ENCODE peak calls at places on chromosomes 12 and 14, in four cellular contexts. J is HepG2, O is GM12878, G is K562. M is an unnamed sample.

GRCh38 chr14:70654609-70655008 is 12.9 kb downstream of the TTC9 start:
- DNase-seq in J (no peak), O (peak), G (no peak), M (no peak)

GRCh38 chr12:118292836-118293235 is 79.9 kb downstream of the TAOK3 start:
- DNase-seq in J (no peak), O (no peak), G (no peak), M (no peak)

GRCh38 chr14:85399196-85399595 is 130.7 kb upstream of the FLRT2 start:
- DNase-seq in J (no peak), O (no peak), G (no peak), M (no peak)

GRCh38 chr14:65506801-65507200 is 94.3 kb downstream of the FUT8 start:
- DNase-seq in J (peak), O (no peak), G (no peak), M (no peak)

GRCh38 chr14:54895683-54896082 is 6.9 kb downstream of the GCH1 start:
- DNase-seq in J (no peak), O (no peak), G (no peak), M (no peak)

GRCh38 chr12:34303091-34303870 is 281.0 kb downstream of the ALG10 start:
- DNase-seq in J (no peak), O (no peak), G (no peak), M (no peak)

GRCh38 chr12:124457287-124458219 is 109.9 kb downstream of the NCOR2 start:
- DNase-seq in J (no peak), O (no peak), G (no peak), M (no peak)

GRCh38 chr14:65704412-65704811 is 291.9 kb downstream of the FUT8 start:
- DNase-seq in J (no peak), O (no peak), G (no peak), M (no peak)

GRCh38 chr14:100789460-100790417 is 36.2 kb upstream of the MEG3 start:
- DNase-seq in J (no peak), O (no peak), G (no peak), M (no peak)

DNA sequence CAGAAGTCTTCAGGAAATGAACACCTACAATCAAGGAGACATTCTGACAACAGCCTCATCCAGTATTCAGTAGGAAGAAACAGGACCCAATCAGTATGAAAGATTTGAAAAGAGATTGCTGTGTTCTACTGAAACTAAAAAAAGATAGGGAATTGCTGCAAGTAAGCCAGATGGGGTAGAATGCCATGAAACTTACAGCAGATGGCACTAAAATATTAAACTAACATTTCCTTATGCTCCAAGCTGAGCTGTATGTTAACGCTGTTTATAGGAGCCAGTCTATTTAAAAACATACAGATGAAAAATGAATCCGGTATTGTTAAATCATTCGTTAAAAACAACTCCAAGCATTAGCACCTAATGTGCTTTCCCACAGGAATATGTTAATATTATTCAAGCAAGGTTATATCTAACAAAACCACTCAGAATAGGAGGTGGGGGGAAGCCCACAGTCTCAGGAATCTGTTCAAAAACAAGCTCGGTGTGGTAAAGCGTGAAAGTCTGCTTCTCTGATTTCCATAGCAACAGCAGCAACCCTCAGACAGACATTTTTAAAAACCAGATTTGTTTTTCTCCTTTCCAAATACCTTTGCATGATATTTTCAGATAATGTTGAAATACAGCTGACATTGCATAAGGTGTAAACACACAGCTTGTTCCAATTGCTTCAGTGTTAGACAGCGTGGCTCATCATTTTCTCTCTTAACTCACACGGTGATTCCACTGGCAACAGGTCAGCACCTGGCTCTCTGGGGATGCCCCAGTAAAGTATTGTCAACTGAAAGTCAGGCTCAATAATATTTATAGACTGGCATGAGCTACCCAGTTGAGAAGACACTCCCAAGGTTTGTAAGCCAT is 131.4 kb upstream of the CCDC175 start:
- DNase-seq in J (no peak), O (no peak), G (no peak), M (no peak)
- TF ChIP-seq CBX5 in J (no peak), O (no peak), G (no peak), M (no peak)

DNA sequence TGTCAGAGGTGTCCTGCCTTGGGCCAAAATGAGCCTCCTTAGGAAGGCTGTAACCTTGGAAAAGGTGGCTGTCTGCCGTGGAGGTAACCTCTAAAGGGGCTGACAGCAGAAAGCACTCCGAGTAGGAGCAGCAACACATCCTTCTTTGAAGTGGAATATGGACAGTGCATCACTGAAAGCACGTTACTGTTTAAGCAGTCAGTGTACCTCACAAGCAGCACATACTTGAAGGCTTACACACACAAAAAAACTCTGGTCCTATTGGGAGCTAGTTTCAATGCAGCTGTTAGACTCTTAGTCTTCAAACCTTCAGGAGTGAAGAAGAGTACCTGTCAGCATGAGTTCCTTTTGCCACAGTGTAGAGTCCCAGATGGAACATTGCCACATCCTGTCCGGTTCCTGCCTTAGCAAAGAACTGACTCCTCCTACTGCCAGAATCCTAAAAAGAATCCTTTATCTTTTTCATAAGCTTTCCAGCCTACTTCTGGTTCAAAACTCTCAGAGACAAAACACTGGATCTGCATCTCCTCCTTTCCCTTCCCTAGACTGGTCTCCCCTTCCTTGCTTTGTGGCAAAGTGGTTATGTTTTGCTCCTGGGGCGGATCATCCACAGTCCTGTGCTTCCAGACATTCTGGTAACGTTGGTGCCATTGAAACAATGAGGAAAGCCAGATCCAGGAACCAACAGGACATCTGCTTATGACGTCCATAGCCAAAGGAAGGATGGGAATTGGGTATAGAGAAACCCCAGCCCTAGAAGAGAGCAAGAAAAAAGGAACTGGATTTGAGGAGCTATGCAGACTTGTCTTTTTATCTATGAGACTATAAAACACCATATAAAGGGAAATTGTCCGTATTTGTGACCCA is 8.5 kb upstream of the MDM1 start:
- DNase-seq in J (no peak), O (no peak), G (no peak), M (no peak)
- TF ChIP-seq CBX5 in J (no peak), O (no peak), G (no peak), M (no peak)

DNA sequence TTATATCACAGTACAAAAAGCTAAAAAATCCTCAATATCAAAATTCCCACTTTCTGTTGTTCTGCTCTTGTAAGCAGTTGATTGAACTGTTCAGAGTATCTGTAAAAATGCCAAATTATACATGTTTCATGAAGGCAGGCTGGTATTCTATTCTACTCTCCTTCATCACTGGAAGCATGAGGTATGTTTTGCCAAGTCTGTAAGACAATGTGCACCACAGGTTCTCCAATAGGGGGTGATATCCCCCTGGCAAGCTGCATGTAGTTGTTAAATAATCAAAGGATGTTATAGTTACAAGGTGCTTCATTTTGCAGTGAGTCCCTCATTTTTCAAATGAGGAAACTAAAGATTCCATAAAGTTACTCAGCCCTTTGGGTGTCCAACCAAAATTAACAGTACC is 15.1 kb upstream of the NEK9 start:
- DNase-seq in J (peak), O (no peak), G (no peak), M (no peak)
- TF ChIP-seq CBX5 in J (no peak), O (no peak), G (no peak), M (no peak)

GRCh38 chr14:89452281-89452680 is 35.2 kb upstream of the FOXN3 start:
- DNase-seq in J (no peak), O (no peak), G (no peak), M (no peak)

GRCh38 chr14:89454971-89455370 is 37.9 kb upstream of the FOXN3 start:
- DNase-seq in J (no peak), O (no peak), G (no peak), M (no peak)

GRCh38 chr14:89457007-89457406 is 40.0 kb upstream of the FOXN3 start:
- DNase-seq in J (peak), O (no peak), G (no peak), M (no peak)

GRCh38 chr14:89458713-89459112 is 41.7 kb upstream of the FOXN3 start:
- DNase-seq in J (peak), O (no peak), G (no peak), M (no peak)

GRCh38 chr14:89455412-89455811 is 38.4 kb upstream of the FOXN3 start:
- DNase-seq in J (no peak), O (no peak), G (no peak), M (no peak)
- TF ChIP-seq CBX5 in J (no peak), O (no peak), G (no peak), M (no peak)

GRCh38 chr14:52399886-52400599 is 85.9 kb downstream of the PTGER2 start:
- DNase-seq in J (no peak), O (no peak), G (no peak), M (no peak)
- TF ChIP-seq CBX5 in J (no peak), O (no peak), G (no peak), M (no peak)

M was measured in H1.